ENCODE peak calls at places on chromosomes 4 and X, in seven cellular contexts. M, I, X, B, E, R and V are unnamed samples.
A peak's percentile ranks its signal among the peaks of the same experiment; 100 is the strongest.

GRCh38 chrX:124507276-124507675 is 160.9 kb downstream of the SH2D1A start:
- DNase-seq in M (no peak), I (no peak), X (no peak), B (no peak), E (no peak), R (no peak), V (no peak)

GRCh38 chr4:163554870-163555465 is 60.5 kb downstream of the TMA16 start:
- DNase-seq in M (no peak), I (no peak), X (no peak), B (no peak), E (no peak), R (no peak), V (no peak)

GRCh38 chr4:1379351-1379781 is 26.9 kb downstream of the NKX1-1 start:
- DNase-seq in M (no peak), I (no peak), X (no peak), B (no peak), E (peak; percentile 44), R (no peak), V (no peak)

GRCh38 chr4:176793060-176793605 is 411 bp upstream of the VEGFC start:
- DNase-seq in M (no peak), I (no peak), X (no peak), B (no peak), E (peak; percentile 45), R (no peak), V (no peak)

GRCh38 chr4:105181259-105181658 is 34.6 kb downstream of the TET2 start:
- DNase-seq in M (no peak), I (no peak), X (no peak), B (no peak), E (no peak), R (no peak), V (no peak)

GRCh38 chrX:150569155-150569477 is 695 bp downstream of the MTM1 start:
- DNase-seq in M (no peak), I (no peak), X (no peak), B (no peak), E (peak; percentile 69), R (no peak), V (no peak)

GRCh38 chr4:41339812-41340809 is 83.4 kb downstream of the UCHL1 start:
- DNase-seq in M (no peak), I (no peak), X (peak; percentile 41), B (peak; percentile 30), E (no peak), R (no peak), V (no peak)

GRCh38 chrX:34586936-34587335 is 70.1 kb downstream of the TMEM47 start:
- DNase-seq in M (no peak), I (no peak), X (no peak), B (no peak), E (no peak), R (no peak), V (no peak)

GRCh38 chr4:52704133-52704532 is 45.0 kb upstream of the USP46 start:
- DNase-seq in M (no peak), I (no peak), X (no peak), B (no peak), E (no peak), R (no peak), V (no peak)

GRCh38 chr4:628346-628745 is 3.0 kb downstream of the PDE6B start:
- DNase-seq in M (no peak), I (no peak), X (no peak), B (no peak), E (no peak), R (no peak), V (no peak)

GRCh38 chr4:153275380-153276276 is 68.9 kb upstream of the MND1 start:
- DNase-seq in M (no peak), I (no peak), X (no peak), B (no peak), E (no peak), R (no peak), V (no peak)

GRCh38 chrX:48685416-48685815 is 1.8 kb downstream of the WAS start:
- DNase-seq in M (no peak), I (no peak), X (no peak), B (no peak), E (no peak), R (no peak), V (no peak)

GRCh38 chrX:11103006-11103405 is 8.1 kb upstream of the HCCS start:
- DNase-seq in M (no peak), I (no peak), X (no peak), B (no peak), E (no peak), R (no peak), V (no peak)

GRCh38 chrX:9532349-9532748 is 67.5 kb downstream of the TBL1X start:
- DNase-seq in M (no peak), I (no peak), X (no peak), B (peak; percentile 10), E (no peak), R (no peak), V (no peak)

GRCh38 chr4:25861422-25861926 is 1.3 kb downstream of the SEL1L3 start:
- DNase-seq in M (no peak), I (no peak), X (no peak), B (no peak), E (no peak), R (no peak), V (no peak)

GRCh38 chr4:153432971-153433752 is 33.0 kb upstream of the TMEM131L start:
- DNase-seq in M (no peak), I (no peak), X (no peak), B (peak; percentile 55), E (peak; percentile 70), R (peak; percentile 5), V (peak; percentile 13)

GRCh38 chrX:106752101-106752678 is 25.7 kb downstream of the RNF128 start:
- DNase-seq in M (no peak), I (no peak), X (no peak), B (no peak), E (no peak), R (no peak), V (no peak)

GRCh38 chrX:80879143-80879542 is 69.5 kb upstream of the BRWD3 start:
- DNase-seq in M (no peak), I (no peak), X (no peak), B (no peak), E (no peak), R (no peak), V (no peak)